ENCODE peak calls at places on chromosomes 4 and X, in seven cellular contexts. T is ovary, K is body of pancreas, C is PC-3, O is astrocyte, Y is uterus, H is left ventricle myocardium inferior. Z is an unnamed sample.

GRCh38 chr4:157739237-157739636 is 433.6 kb downstream of the GASK1B start:
- DNase-seq in C (peak; percentile 45), T (no peak), K (no peak), O (peak; percentile 26), Y (peak; percentile 22), H (no peak), Z (no peak)

GRCh38 chr4:22736912-22737311 is 44.2 kb downstream of the GBA3 start:
- DNase-seq in K (no peak), Y (no peak), O (no peak), C (no peak), T (no peak), H (no peak), Z (no peak)

GRCh38 chr4:19455850-19456602 is 795.7 kb upstream of the SLIT2 start:
- DNase-seq in T (no peak), H (no peak), C (peak; percentile 55), K (no peak), O (no peak), Y (no peak), Z (no peak)

GRCh38 chrX:117483950-117484349 is 632.7 kb downstream of the KLHL13 start:
- DNase-seq in T (no peak), O (no peak), C (no peak), Y (no peak), H (no peak), K (no peak), Z (no peak)

GRCh38 chrX:48753708-48754107 is 7.8 kb upstream of the GLOD5 start:
- DNase-seq in C (no peak), O (no peak), T (no peak), K (no peak), H (no peak), Y (no peak), Z (no peak)

GRCh38 chr4:82638479-82638878 is 76.7 kb upstream of the TMEM150C start:
- DNase-seq in H (no peak), K (no peak), T (no peak), Y (no peak), O (no peak), C (no peak), Z (no peak)

GRCh38 chr4:76779740-76780459 is 118.0 kb downstream of the SOWAHB start:
- DNase-seq in O (peak; percentile 63), C (no peak), T (no peak), H (no peak), K (no peak), Y (no peak), Z (no peak)

GRCh38 chr4:78024085-78024484 is 33.0 kb upstream of the FRAS1 start:
- DNase-seq in Y (no peak), K (no peak), C (no peak), H (no peak), O (no peak), T (no peak), Z (no peak)

GRCh38 chrX:88853925-88854324 is 106.9 kb downstream of the CPXCR1 start:
- DNase-seq in C (no peak), O (no peak), K (no peak), Y (no peak), T (no peak), H (no peak), Z (no peak)

GRCh38 chr4:189305500-189305899 is 635.2 kb upstream of the FRG1 start:
- DNase-seq in O (no peak), T (no peak), H (no peak), C (no peak), K (no peak), Y (no peak), Z (no peak)

GRCh38 chr4:183284965-183285364 is 35.1 kb downstream of the CLDN22 start:
- DNase-seq in Y (no peak), O (peak; percentile 83), T (no peak), C (peak; percentile 48), H (no peak), K (no peak), Z (no peak)

GRCh38 chrX:154082396-154083133 is 15.0 kb downstream of the MECP2 start:
- DNase-seq in Y (no peak), T (no peak), K (no peak), H (no peak), O (peak; percentile 59), C (peak; percentile 36), Z (no peak)

GRCh38 chr4:34258176-34258575 is 1986.1 kb downstream of the ARAP2 start:
- DNase-seq in H (no peak), T (no peak), C (peak; percentile 51), Y (no peak), K (no peak), O (no peak), Z (no peak)

GRCh38 chr4:54525602-54526001 is 132.2 kb upstream of the KIT start:
- DNase-seq in O (peak; percentile 82), T (no peak), H (no peak), Y (no peak), K (no peak), C (peak; percentile 91), Z (no peak)

GRCh38 chrX:132272826-132273225 is 53.6 kb upstream of the RAP2C start:
- DNase-seq in K (no peak), T (no peak), Y (no peak), C (no peak), O (no peak), H (no peak), Z (no peak)

GRCh38 chr4:83113429-83113786 is 1.1 kb downstream of the PLAC8 start:
- DNase-seq in T (no peak), C (no peak), K (no peak), H (no peak), Y (no peak), O (no peak), Z (no peak)

GRCh38 chr4:53505947-53506346 is 85.3 kb downstream of the LNX1 start:
- DNase-seq in C (peak; percentile 46), H (no peak), O (no peak), K (no peak), Y (no peak), T (no peak), Z (no peak)
- TF ChIP-seq CTCF in C (peak; percentile 54), H (peak; percentile 16), O (no peak), K (no peak), Y (no peak), T (no peak), Z (no peak)

DNA sequence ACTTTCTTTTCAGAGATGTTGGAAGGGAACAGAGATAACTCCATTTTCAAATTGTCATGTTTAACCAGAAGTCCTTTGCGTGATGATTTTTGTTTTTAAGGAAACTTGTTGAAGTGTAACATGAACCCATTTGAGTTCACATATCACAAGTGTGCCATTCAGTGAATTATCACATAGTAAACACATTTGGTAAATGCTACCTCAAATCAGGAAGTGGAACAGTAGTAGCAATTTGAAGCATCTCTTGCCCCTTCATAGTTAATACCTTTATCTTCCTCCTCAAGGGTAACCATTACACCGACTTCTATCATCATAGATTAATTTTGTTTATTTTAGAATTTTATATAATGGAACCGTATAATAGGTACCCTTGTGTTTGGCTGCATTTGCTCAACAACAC is 35.9 kb downstream of the KDM6A start:
- DNase-seq in C (no peak), Y (no peak), H (no peak), O (no peak), T (no peak), K (no peak), Z (no peak)
- H3K27ac ChIP-seq in C (no peak overlapping the region), Y (no peak overlapping the region), H (no peak overlapping the region), O (no peak overlapping the region), T (no peak overlapping the region), K (no peak overlapping the region), Z (no peak overlapping the region)

GRCh38 chr4:13496605-13497004 is 12.5 kb upstream of the RAB28 start:
- DNase-seq in K (no peak), O (no peak), C (no peak), H (no peak), Y (no peak), T (no peak), Z (no peak)

GRCh38 chr4:13495753-13496152 is 11.6 kb upstream of the RAB28 start:
- DNase-seq in C (no peak), K (no peak), O (no peak), Y (no peak), H (no peak), T (no peak), Z (no peak)

GRCh38 chr4:13498464-13498863 is 14.3 kb upstream of the RAB28 start:
- DNase-seq in T (no peak), O (no peak), K (no peak), C (no peak), Y (no peak), H (no peak), Z (no peak)

GRCh38 chr4:13492752-13493151 is 8.6 kb upstream of the RAB28 start:
- DNase-seq in K (no peak), T (no peak), C (no peak), H (no peak), O (no peak), Y (no peak), Z (no peak)

GRCh38 chr4:13493793-13494192 is 9.7 kb upstream of the RAB28 start:
- DNase-seq in Y (no peak), K (no peak), T (no peak), C (no peak), O (no peak), H (no peak), Z (no peak)
- H3K4me3 ChIP-seq in Y (no peak overlapping the region), K (no peak overlapping the region), T (no peak overlapping the region), C (no peak overlapping the region), O (no peak overlapping the region), H (no peak overlapping the region), Z (no peak overlapping the region)

GRCh38 chr4:159015862-159016261 is 87.0 kb upstream of the RAPGEF2 start:
- DNase-seq in Y (no peak), K (no peak), T (no peak), O (no peak), H (no peak), C (no peak), Z (no peak)

GRCh38 chr4:159018062-159018629 is 84.7 kb upstream of the RAPGEF2 start:
- DNase-seq in O (no peak), H (no peak), C (no peak), T (no peak), Y (no peak), K (no peak), Z (no peak)

GRCh38 chr4:159017323-159018036 is 85.4 kb upstream of the RAPGEF2 start:
- DNase-seq in Y (no peak), C (no peak), O (no peak), H (no peak), T (no peak), K (no peak), Z (no peak)

GRCh38 chr4:159014896-159015295 is 88.0 kb upstream of the RAPGEF2 start:
- DNase-seq in H (no peak), O (no peak), T (no peak), Y (no peak), C (no peak), K (no peak), Z (no peak)

GRCh38 chr4:159016527-159017137 is 86.2 kb upstream of the RAPGEF2 start:
- DNase-seq in H (no peak), T (peak; percentile 23), O (peak; percentile 25), C (no peak), K (peak; percentile 8), Y (no peak), Z (no peak)
- TF ChIP-seq CTCF in H (no peak), T (no peak), O (peak; percentile 11), C (no peak), K (no peak), Y (no peak), Z (peak; percentile 23)

DNA sequence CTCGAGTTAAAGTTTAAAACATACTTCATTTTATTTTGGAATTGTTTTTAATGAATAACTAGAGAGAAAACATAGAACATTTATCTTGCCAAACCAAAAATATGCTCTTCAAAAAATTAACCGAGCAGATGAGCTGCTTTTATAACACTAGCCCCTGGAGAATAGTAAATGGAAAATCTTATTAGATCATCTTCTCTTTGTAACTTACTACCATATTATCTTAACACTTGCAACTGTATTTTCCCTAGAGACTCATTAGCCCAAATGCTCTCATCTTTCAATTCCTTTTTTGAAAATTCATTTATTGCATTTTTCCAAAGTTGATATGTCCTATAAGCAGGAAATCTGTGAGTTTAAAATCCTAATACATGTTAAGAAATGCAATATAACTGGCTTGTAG is 143.3 kb downstream of the CAMK2D start:
- DNase-seq in H (no peak), K (no peak), T (no peak), Y (no peak), C (no peak), O (no peak), Z (no peak)
- H3K27ac ChIP-seq in H (peak overlapping the region; percentile 71), K (no peak overlapping the region), T (no peak overlapping the region), Y (no peak overlapping the region), C (no peak overlapping the region), O (no peak overlapping the region), Z (no peak overlapping the region)

Z was measured in dorsolateral prefrontal cortex.